ENCODE peak calls at places on chromosome 5, in eight cellular contexts. C is GM23338, Y is BJ, Z is A549, B is ovary, X is fibroblast of pulmonary artery, L is suprapubic skin, U is esophagus squamous epithelium. H is an unnamed sample.

GRCh38 chr5:78641060-78641474 is 7.5 kb downstream of the LHFPL2 start:
- DNase-seq in Y (no peak), C (no peak), U (no peak), L (no peak), Z (no peak), B (no peak), X (no peak), H (no peak)

GRCh38 chr5:73111536-73111935 is 8.8 kb upstream of the TMEM171 start:
- DNase-seq in Z (no peak), L (no peak), B (no peak), X (no peak), C (no peak), U (no peak), Y (no peak), H (no peak)

GRCh38 chr5:54676466-54676865 is 158.9 kb downstream of the SNX18 start:
- DNase-seq in U (no peak), X (peak; percentile 44), L (no peak), C (no peak), Z (no peak), Y (no peak), B (no peak), H (no peak)

GRCh38 chr5:178330791-178331404 is 98.3 kb upstream of the PHYKPL start:
- DNase-seq in X (no peak), U (no peak), C (no peak), L (no peak), Y (no peak), B (no peak), Z (no peak), H (no peak)

GRCh38 chr5:61047346-61047745 is 102.3 kb downstream of the NDUFAF2 start:
- DNase-seq in U (no peak), C (no peak), B (no peak), Z (no peak), Y (no peak), X (no peak), L (no peak), H (no peak)

GRCh38 chr5:167982-168660 is 23.2 kb upstream of the LRRC14B start:
- DNase-seq in C (no peak), B (peak; percentile 65), Y (peak; percentile 95), X (peak; percentile 95), Z (no peak), L (no peak), U (no peak), H (peak; percentile 15)

GRCh38 chr5:142902188-142902965 is 132.2 kb downstream of the ARHGAP26 start:
- DNase-seq in B (no peak), C (no peak), Z (no peak), U (no peak), X (peak; percentile 17), Y (no peak), L (no peak), H (no peak)

GRCh38 chr5:145237843-145238242 is 597.3 kb downstream of the PRELID2 start:
- DNase-seq in B (no peak), U (no peak), Z (no peak), C (peak; percentile 98), L (no peak), X (peak; percentile 85), Y (no peak), H (peak; percentile 83)

GRCh38 chr5:44708611-44709010 is 100.1 kb upstream of the MRPS30 start:
- DNase-seq in X (no peak), L (no peak), C (no peak), U (no peak), B (no peak), Z (no peak), Y (no peak), H (peak; percentile 40)

GRCh38 chr5:110477923-110478322 is 248.5 kb downstream of the TMEM232 start:
- DNase-seq in X (peak; percentile 45), C (no peak), Y (no peak), Z (no peak), B (no peak), U (no peak), L (no peak), H (peak; percentile 8)

GRCh38 chr5:82165740-82166530 is 112.2 kb downstream of the RPS23 start:
- DNase-seq in U (peak; percentile 31), L (peak; percentile 79), Y (no peak), X (peak; percentile 97), C (peak; percentile 79), B (peak; percentile 75), Z (peak; percentile 71), H (peak; percentile 99)

GRCh38 chr5:158908690-158909325 is 190.9 kb downstream of the EBF1 start:
- DNase-seq in L (no peak), Y (no peak), Z (no peak), X (no peak), B (no peak), U (no peak), C (no peak), H (no peak)

GRCh38 chr5:137305971-137306592 is 193.0 kb downstream of the SPOCK1 start:
- DNase-seq in C (no peak), X (no peak), U (no peak), L (no peak), B (no peak), Z (no peak), Y (no peak), H (no peak)

GRCh38 chr5:110757118-110757729 is 18.4 kb downstream of the SLC25A46 start:
- DNase-seq in Y (no peak), C (peak; percentile 74), B (no peak), X (peak; percentile 77), L (no peak), Z (no peak), U (no peak), H (peak; percentile 70)

GRCh38 chr5:141651728-141652105 is 499 bp upstream of the FCHSD1 start:
- DNase-seq in B (no peak), C (peak; percentile 41), U (no peak), L (no peak), Y (no peak), X (no peak), Z (no peak), H (peak; percentile 49)

GRCh38 chr5:171681667-171682066 is 104.0 kb upstream of the SMIM23 start:
- DNase-seq in U (no peak), L (no peak), X (peak; percentile 33), Y (no peak), Z (no peak), C (no peak), B (no peak), H (peak; percentile 17)

GRCh38 chr5:113939959-113940358 is 421.9 kb upstream of the KCNN2 start:
- DNase-seq in X (no peak), U (no peak), C (no peak), L (no peak), Y (no peak), B (no peak), Z (no peak), H (peak; percentile 49)

GRCh38 chr5:39193553-39194465 is 25.6 kb downstream of the FYB1 start:
- DNase-seq in Y (no peak), L (no peak), Z (no peak), C (no peak), B (no peak), X (no peak), U (no peak), H (no peak)
- H3K4me3 ChIP-seq in Y (no peak overlapping the region), L (no peak overlapping the region), Z (no peak overlapping the region), C (no peak overlapping the region), B (no peak overlapping the region), X (no peak overlapping the region), U (no peak overlapping the region), H (no peak overlapping the region)

GRCh38 chr5:102536323-102536928 is 37.6 kb upstream of the SLCO6A1 start:
- DNase-seq in Y (peak; percentile 9), X (peak; percentile 29), C (no peak), U (no peak), Z (no peak), B (no peak), L (no peak), H (peak; percentile 11)
- TF ChIP-seq CTCF in Y (peak; percentile 33), X (peak; percentile 38), C (no peak), U (peak; percentile 15), Z (peak; percentile 52), B (no peak), L (no peak), H (peak; percentile 25)

DNA sequence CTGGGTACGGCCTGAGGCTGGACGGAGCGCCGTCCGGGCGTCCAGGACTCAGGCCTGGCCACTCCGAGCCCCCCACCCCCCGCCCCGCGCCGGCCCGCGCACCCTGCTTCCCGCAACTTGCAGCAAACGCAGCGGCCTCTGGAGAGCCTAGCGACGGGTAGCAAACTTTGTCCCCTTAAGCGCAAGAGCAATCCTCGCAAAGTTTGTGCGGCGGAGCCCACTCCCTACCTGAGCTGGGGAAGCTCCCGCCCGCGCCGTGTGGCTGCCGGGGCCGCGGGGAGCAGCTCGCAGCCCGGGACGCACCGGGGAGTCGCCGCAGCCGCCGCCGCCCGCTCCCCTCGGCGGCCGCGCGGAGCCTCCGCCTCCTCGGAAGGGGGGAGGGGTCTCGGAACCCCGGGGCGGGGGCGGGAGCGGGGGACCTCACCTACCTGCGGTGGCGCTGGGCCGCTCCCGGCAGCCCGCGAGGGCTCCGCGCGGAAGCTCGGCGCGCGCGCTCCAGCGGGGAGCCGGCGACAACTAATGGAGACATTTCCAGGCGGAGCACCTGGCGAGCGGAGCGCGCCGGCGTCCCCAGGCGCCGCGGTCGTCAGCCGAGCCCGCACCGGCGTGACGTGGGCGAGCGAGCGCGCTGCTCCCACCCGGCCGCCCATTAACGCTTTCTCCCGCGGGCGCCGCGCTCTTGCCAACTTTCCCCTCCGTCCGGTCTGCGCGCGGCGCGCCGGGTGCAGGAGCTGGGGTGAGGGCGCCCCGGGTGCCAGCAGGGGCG is 4.1 kb upstream of the IRX4 start:
- DNase-seq in Y (no peak), C (no peak), X (no peak), U (no peak), L (no peak), Z (no peak), B (no peak), H (peak; percentile 26)
- H3K4me3 ChIP-seq in Y (no peak overlapping the region), C (peak overlapping the region; percentile 64), X (no peak overlapping the region), U (peak overlapping the region; percentile 52), L (peak overlapping the region; percentile 60), Z (peak overlapping the region; percentile 32), B (no peak overlapping the region), H (peak overlapping the region; percentile 67)

GRCh38 chr5:15245913-15246312 is 254.1 kb upstream of the FBXL7 start:
- DNase-seq in C (no peak), Y (no peak), L (no peak), U (no peak), Z (no peak), B (no peak), X (no peak), H (no peak)

GRCh38 chr5:15238006-15238405 is 262.0 kb upstream of the FBXL7 start:
- DNase-seq in C (no peak), Z (no peak), B (no peak), Y (no peak), U (no peak), L (no peak), X (no peak), H (no peak)

GRCh38 chr5:15236911-15237508 is 263.0 kb upstream of the FBXL7 start:
- DNase-seq in Y (no peak), C (no peak), L (no peak), U (no peak), X (no peak), Z (no peak), B (no peak), H (no peak)

GRCh38 chr5:15243301-15244020 is 256.5 kb upstream of the FBXL7 start:
- DNase-seq in L (no peak), X (no peak), Z (no peak), B (no peak), U (no peak), C (no peak), Y (no peak), H (no peak)

DNA sequence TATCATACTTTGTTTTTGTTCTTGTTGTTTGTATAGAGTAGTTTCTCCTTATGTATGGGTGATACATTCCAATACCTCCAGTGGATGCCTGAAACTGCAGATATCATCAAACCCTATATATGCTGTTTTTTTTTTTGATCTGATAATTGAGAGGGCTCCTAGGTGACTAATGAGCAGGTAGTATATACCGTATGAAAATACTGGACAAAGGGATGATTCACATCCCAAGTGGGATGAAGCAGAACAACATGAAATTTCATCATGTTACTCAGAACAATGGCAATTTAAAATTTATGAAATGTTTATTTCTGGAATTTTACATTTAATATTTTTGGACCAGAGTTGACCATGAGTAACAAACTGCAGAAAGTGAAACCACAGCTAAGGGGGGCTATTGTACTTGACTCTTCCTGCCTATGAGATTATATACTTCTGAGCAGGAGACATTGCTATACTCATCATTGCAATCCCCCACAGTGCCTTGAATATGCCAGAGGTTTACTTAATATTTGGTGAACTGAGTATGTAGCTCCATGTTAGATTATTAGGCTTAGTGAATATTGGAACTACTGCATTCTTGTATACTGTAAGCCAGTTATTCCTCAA is 258.7 kb upstream of the FBXL7 start:
- DNase-seq in C (no peak), L (no peak), U (no peak), X (peak; percentile 56), Z (no peak), Y (no peak), B (no peak), H (peak; percentile 41)
- TF ChIP-seq CTCF in C (no peak), L (no peak), U (no peak), X (peak; percentile 28), Z (no peak), Y (no peak), B (no peak), H (no peak)

H was measured in epithelial cell of esophagus.